ENCODE peak calls at places on chromosomes 6 and 20, in seven cellular contexts. F is vagina, B is brain microvascular endothelial cell, E is omental fat pad, P is WTC11, V is GM06990, R is Calu3. K is an unnamed sample.

GRCh38 chr6:35044771-35045275 is 96.3 kb downstream of the TCP11 start:
- DNase-seq in F (no peak), B (no peak), E (no peak), P (no peak), V (no peak), R (no peak), K (no peak)

GRCh38 chr6:31697555-31697954 is 5.6 kb downstream of the ABHD16A start:
- DNase-seq in F (no peak), B (no peak), E (no peak), P (no peak), V (no peak), R (no peak), K (no peak)

GRCh38 chr6:43450699-43451131 is 4.6 kb downstream of the DLK2 start:
- DNase-seq in F (no peak), B (no peak), E (no peak), P (no peak), V (no peak), R (no peak), K (no peak)

GRCh38 chr6:125598422-125598821 is 151.0 kb upstream of the HEY2 start:
- DNase-seq in F (no peak), B (peak; percentile 72), E (no peak), P (no peak), V (no peak), R (peak; percentile 24), K (no peak)

GRCh38 chr20:49909499-49910339 is 5.6 kb downstream of the SPATA2 start:
- DNase-seq in F (no peak), B (no peak), E (no peak), P (no peak), V (no peak), R (no peak), K (no peak)

GRCh38 chr6:100968934-100969333 is 87.8 kb upstream of the ASCC3 start:
- DNase-seq in F (no peak), B (no peak), E (no peak), P (peak; percentile 64), V (no peak), R (no peak), K (no peak)

GRCh38 chr6:167137881-167138280 is 15.0 kb downstream of the CCR6 start:
- DNase-seq in F (no peak), B (no peak), E (no peak), P (no peak), V (no peak), R (no peak), K (no peak)

GRCh38 chr6:170152111-170152926 is 138.6 kb downstream of the DLL1 start:
- DNase-seq in F (no peak), B (no peak), E (no peak), P (no peak), V (no peak), R (peak; percentile 53), K (no peak)

GRCh38 chr20:50335105-50335504 is 144.5 kb downstream of the CEBPB start:
- DNase-seq in F (no peak), B (peak; percentile 27), E (no peak), P (peak; percentile 51), V (no peak), R (peak; percentile 59), K (no peak)

GRCh38 chr20:19524691-19525090 is 233.4 kb upstream of the RIN2 start:
- DNase-seq in F (no peak), B (no peak), E (no peak), P (no peak), V (no peak), R (no peak), K (no peak)

GRCh38 chr20:62056377-62056776 is 9.3 kb downstream of the TAF4 start:
- DNase-seq in F (no peak), B (no peak), E (no peak), P (no peak), V (no peak), R (no peak), K (no peak)

GRCh38 chr6:13712485-13712990 is 903 bp upstream of the RANBP9 start:
- DNase-seq in F (no peak), B (no peak), E (no peak), P (no peak), V (no peak), R (no peak), K (no peak)

GRCh38 chr6:26327450-26328264 is 37.3 kb upstream of the BTN3A2 start:
- DNase-seq in F (no peak), B (peak; percentile 85), E (no peak), P (peak; percentile 88), V (peak; percentile 72), R (peak; percentile 90), K (no peak)

GRCh38 chr20:24734139-24734538 is 214.9 kb upstream of the CST7 start:
- DNase-seq in F (no peak), B (no peak), E (no peak), P (no peak), V (no peak), R (no peak), K (peak; percentile 80)

GRCh38 chr6:119428647-119429046 is 79.1 kb upstream of the MAN1A1 start:
- DNase-seq in F (no peak), B (no peak), E (no peak), P (no peak), V (no peak), R (no peak), K (no peak)

GRCh38 chr6:134994431-134994830 is 44.5 kb upstream of the ALDH8A1 start:
- DNase-seq in F (no peak), B (no peak), E (no peak), P (no peak), V (no peak), R (no peak), K (no peak)

GRCh38 chr6:167786859-167787675 is 39.6 kb upstream of the AFDN start:
- DNase-seq in F (no peak), B (no peak), E (no peak), P (no peak), V (no peak), R (no peak), K (peak; percentile 68)

GRCh38 chr6:23601811-23602340 is 524.1 kb upstream of the NRSN1 start:
- DNase-seq in F (no peak), B (peak; percentile 2), E (no peak), P (no peak), V (no peak), R (no peak), K (no peak)

K was measured in osteocyte.